ENCODE peak calls at places on chromosomes 11 and 22, in seven cellular contexts. Y is T-helper 2 cell; G is activated T-helper 1 cell treated with anti-CD3 and anti-CD28 coated beads, Interleukin-2, amount 50 U/mL, for 16 hours; N is mucosa of descending colon; R is Right ventricle myocardium inferior; Q is Kasumi-1; I is IMR-90. M is an unnamed sample.

GRCh38 chr11:100397401-100397800 is 289.7 kb upstream of the ARHGAP42 start:
- DNase-seq in G (no peak), N (no peak), Q (no peak), R (no peak), Y (no peak), I (no peak), M (no peak)

GRCh38 chr22:46857142-46857825 is 94.8 kb downstream of the TBC1D22A start:
- DNase-seq in R (no peak), I (no peak), Y (no peak), Q (no peak), G (no peak), N (no peak), M (no peak)

GRCh38 chr11:72353861-72354260 is 80.5 kb downstream of the CLPB start:
- DNase-seq in G (no peak), I (peak; percentile 22), Y (no peak), Q (peak; percentile 27), N (no peak), R (no peak), M (no peak)

GRCh38 chr11:131656839-131657211 is 286.4 kb downstream of the NTM start:
- DNase-seq in I (no peak), G (no peak), Y (no peak), R (no peak), Q (no peak), N (no peak), M (no peak)

GRCh38 chr11:107769189-107769588 is 57.3 kb upstream of the SLN start:
- DNase-seq in Q (no peak), Y (no peak), N (no peak), I (peak; percentile 70), G (no peak), R (no peak), M (no peak)

GRCh38 chr11:82722236-82722635 is 11.4 kb downstream of the FAM181B start:
- DNase-seq in R (no peak), N (no peak), G (no peak), Q (no peak), I (no peak), Y (no peak), M (no peak)

GRCh38 chr11:65870706-65871681 is 1.6 kb downstream of the EFEMP2 start:
- DNase-seq in N (peak; percentile 58), Q (peak; percentile 30), I (no peak), Y (no peak), G (no peak), R (peak; percentile 73), M (peak; percentile 75)

GRCh38 chr11:44928807-44929206 is 21.9 kb downstream of the TP53I11 start:
- DNase-seq in R (no peak), I (no peak), N (no peak), Q (no peak), G (no peak), Y (no peak), M (no peak)

GRCh38 chr22:39472570-39473556 is 16.1 kb downstream of the MGAT3 start:
- DNase-seq in Y (no peak), N (peak; percentile 86), R (no peak), G (no peak), Q (no peak), I (no peak), M (no peak)

GRCh38 chr11:91641153-91641552 is 583.5 kb upstream of the FAT3 start:
- DNase-seq in G (no peak), I (no peak), Y (no peak), N (no peak), R (no peak), Q (no peak), M (no peak)

GRCh38 chr11:127191689-127192088 is 191.1 kb upstream of the KIRREL3 start:
- DNase-seq in R (no peak), I (no peak), N (no peak), G (no peak), Y (no peak), Q (no peak), M (no peak)

GRCh38 chr11:8959546-8960166 is 4.6 kb downstream of the TMEM9B start:
- DNase-seq in R (no peak), Y (no peak), I (peak; percentile 86), N (no peak), G (no peak), Q (peak; percentile 85), M (no peak)

GRCh38 chr22:31447337-31447736 is 42.3 kb downstream of the EIF4ENIF1 start:
- DNase-seq in I (no peak), Q (no peak), N (no peak), G (no peak), Y (no peak), R (no peak), M (no peak)

GRCh38 chr22:50546326-50547230 is 879 bp downstream of the KLHDC7B start:
- DNase-seq in G (no peak), Q (no peak), N (no peak), Y (no peak), R (no peak), I (no peak), M (no peak)

GRCh38 chr11:90704510-90704909 is 481.7 kb upstream of the CHORDC1 start:
- DNase-seq in I (no peak), N (no peak), Y (no peak), Q (no peak), R (no peak), G (no peak), M (no peak)

GRCh38 chr11:119529063-119529845 is 106.3 kb upstream of the THY1 start:
- DNase-seq in Y (no peak), R (no peak), G (no peak), N (no peak), I (no peak), Q (no peak), M (no peak)

GRCh38 chr22:37489994-37490393 is 3.8 kb upstream of the MFNG start:
- DNase-seq in G (no peak), I (no peak), N (no peak), Q (no peak), R (no peak), Y (no peak), M (no peak)

GRCh38 chr11:1938343-1939005 is 8.7 kb upstream of the MRPL23 start:
- DNase-seq in N (peak; percentile 41), G (no peak), R (peak; percentile 30), Y (no peak), I (no peak), Q (no peak), M (peak; percentile 47)

GRCh38 chr22:30228509-30229359 is 17.8 kb downstream of the LIF start:
- DNase-seq in N (no peak), I (no peak), Q (no peak), Y (no peak), G (no peak), R (no peak), M (no peak)

GRCh38 chr11:46912526-46913150 is 5.7 kb downstream of the LRP4 start:
- DNase-seq in R (no peak), I (no peak), Y (no peak), N (no peak), G (no peak), Q (peak; percentile 15), M (peak; percentile 67)

GRCh38 chr11:17778352-17778751 is 43.8 kb downstream of the KCNC1 start:
- DNase-seq in N (no peak), Q (no peak), R (no peak), G (no peak), I (no peak), Y (no peak), M (no peak)

GRCh38 chr11:96061730-96062524 is 138.0 kb upstream of the MTMR2 start:
- DNase-seq in N (no peak), Y (no peak), Q (no peak), I (peak; percentile 51), R (no peak), G (no peak), M (no peak)

GRCh38 chr11:8681837-8682218 is 637 bp downstream of the TRIM66 start:
- DNase-seq in I (no peak), G (no peak), Y (no peak), Q (no peak), R (no peak), N (no peak), M (no peak)

GRCh38 chr11:9577551-9577950 is 4.1 kb downstream of the WEE1 start:
- DNase-seq in N (no peak), Q (no peak), R (no peak), G (no peak), I (peak; percentile 58), Y (no peak), M (no peak)

GRCh38 chr11:118003021-118003423 is 16.8 kb downstream of the IL10RA start:
- DNase-seq in R (no peak), I (no peak), G (no peak), Y (no peak), N (no peak), Q (no peak), M (no peak)

GRCh38 chr22:21449531-21450319 is 17.5 kb upstream of the TMEM191C start:
- DNase-seq in N (peak; percentile 33), Q (no peak), I (peak; percentile 13), G (no peak), R (no peak), Y (no peak), M (peak; percentile 6)

GRCh38 chr11:2940166-2940929 is 11.1 kb upstream of the PHLDA2 start:
- DNase-seq in I (no peak), Q (no peak), Y (no peak), R (peak; percentile 85), N (peak; percentile 86), G (no peak), M (peak; percentile 66)

GRCh38 chr11:61955031-61955415 is 4.9 kb downstream of the BEST1 start:
- DNase-seq in Q (peak; percentile 86), G (no peak), N (peak; percentile 76), Y (no peak), R (peak; percentile 90), I (peak; percentile 87), M (peak; percentile 74)

GRCh38 chr22:21636629-21637218 is 4.2 kb downstream of the CCDC116 start:
- DNase-seq in G (no peak), Y (no peak), Q (no peak), N (no peak), I (no peak), R (no peak), M (no peak)

GRCh38 chr22:49886346-49887073 is 31.7 kb downstream of the ALG12 start:
- DNase-seq in I (no peak), Y (no peak), G (no peak), R (no peak), Q (no peak), N (no peak), M (no peak)

M was measured in right cardiac atrium.